ENCODE peak calls at places on chromosomes 2 and 18, in six cellular contexts. Y is IMR-90; M is GM23338; D is esophagus squamous epithelium; V is CD8-positive, alpha-beta T cell; I is fibroblast of villous mesenchyme. H is an unnamed sample.

GRCh38 chr2:62760555-62760954 is 55.0 kb downstream of the EHBP1 start:
- DNase-seq in V (no peak), Y (peak), I (peak), D (no peak), M (no peak), H (peak)

GRCh38 chr2:118278046-118278445 is 189.8 kb downstream of the INSIG2 start:
- DNase-seq in V (no peak), M (peak), I (no peak), D (no peak), Y (no peak), H (no peak)

GRCh38 chr2:120436460-120436739 is 90.5 kb downstream of the INHBB start:
- DNase-seq in M (no peak), V (no peak), I (no peak), D (no peak), Y (no peak), H (peak)

GRCh38 chr2:120868366-120868765 is 132.7 kb downstream of the GLI2 start:
- DNase-seq in V (no peak), I (no peak), D (no peak), Y (no peak), M (no peak), H (no peak)

GRCh38 chr2:234954551-234954992 is 2.8 kb downstream of the SH3BP4 start:
- DNase-seq in D (no peak), I (peak), V (no peak), Y (peak), M (peak), H (peak)

GRCh38 chr2:171762879-171763573 is 75.8 kb downstream of the DYNC1I2 start:
- DNase-seq in D (no peak), I (peak), Y (peak), V (no peak), M (no peak), H (peak)

GRCh38 chr2:137865954-137866540 is 98.2 kb upstream of the HNMT start:
- DNase-seq in V (peak), D (no peak), I (peak), M (peak), Y (peak), H (peak)

GRCh38 chr18:46167971-46168370 is 63.8 kb downstream of the HAUS1 start:
- DNase-seq in D (peak), Y (no peak), V (peak), I (no peak), M (peak), H (no peak)

GRCh38 chr2:211652366-211652765 is 886.2 kb downstream of the ERBB4 start:
- DNase-seq in V (no peak), M (no peak), D (no peak), Y (no peak), I (no peak), H (no peak)

GRCh38 chr2:70123051-70123828 is 36.0 kb downstream of the PCBP1 start:
- DNase-seq in I (peak), M (peak), D (no peak), Y (peak), V (no peak), H (peak)

GRCh38 chr18:45252474-45252873 is 362.8 kb upstream of the SLC14A2 start:
- DNase-seq in V (no peak), Y (no peak), D (no peak), I (no peak), M (no peak), H (no peak)

GRCh38 chr2:237519506-237520245 is 32.6 kb downstream of the MLPH start:
- DNase-seq in D (no peak), I (no peak), Y (no peak), M (no peak), V (no peak), H (no peak)

GRCh38 chr18:61609131-61609530 is 275.9 kb downstream of the CDH20 start:
- DNase-seq in D (no peak), V (no peak), Y (peak), M (no peak), I (no peak), H (peak)

GRCh38 chr2:69952336-69953115 is 8.9 kb downstream of the ASPRV1 start:
- DNase-seq in M (no peak), D (no peak), I (no peak), V (no peak), Y (no peak), H (no peak)

GRCh38 chr2:152200101-152200500 is 24.5 kb upstream of the STAM2 start:
- DNase-seq in V (no peak), D (no peak), I (no peak), M (no peak), Y (peak), H (no peak)

GRCh38 chr2:152743004-152743403 is 24.6 kb downstream of the ARL6IP6 start:
- DNase-seq in Y (no peak), I (peak), V (no peak), D (no peak), M (peak), H (no peak)

GRCh38 chr18:58315739-58316215 is 271.8 kb downstream of the NEDD4L start:
- DNase-seq in V (no peak), M (no peak), I (no peak), Y (no peak), D (no peak), H (no peak)

GRCh38 chr2:128288781-128289180 is 29.9 kb downstream of the HS6ST1 start:
- DNase-seq in I (no peak), D (no peak), Y (no peak), V (no peak), M (no peak), H (no peak)

GRCh38 chr2:128298846-128299507 is 19.7 kb downstream of the HS6ST1 start:
- DNase-seq in D (no peak), Y (no peak), V (no peak), M (no peak), I (no peak), H (no peak)

GRCh38 chr2:20759487-20759886 is 63.4 kb downstream of the LDAH start:
- DNase-seq in I (no peak), M (no peak), Y (no peak), V (no peak), D (no peak), H (no peak)

GRCh38 chr2:20757405-20758090 is 65.4 kb downstream of the LDAH start:
- DNase-seq in I (no peak), D (no peak), V (no peak), M (no peak), Y (no peak), H (no peak)

GRCh38 chr2:20758997-20759396 is 63.9 kb downstream of the LDAH start:
- DNase-seq in Y (no peak), I (no peak), D (no peak), V (no peak), M (no peak), H (no peak)

GRCh38 chr2:20752293-20752692 is 70.6 kb downstream of the LDAH start:
- DNase-seq in I (no peak), M (no peak), V (no peak), Y (no peak), D (no peak), H (no peak)

GRCh38 chr2:20755132-20755800 is 67.6 kb downstream of the LDAH start:
- DNase-seq in V (no peak), D (no peak), I (peak), M (no peak), Y (peak), H (no peak)
- TF ChIP-seq CTCF in V (no peak), D (no peak), I (peak), M (peak), Y (peak), H (peak)

GRCh38 chr2:144507441-144508161 is 12.3 kb downstream of the ZEB2 start:
- DNase-seq in I (peak), D (no peak), V (no peak), M (no peak), Y (no peak), H (no peak)
- H3K4me3 ChIP-seq in I (peak), D (no peak), V (no peak), M (no peak), Y (peak), H (peak)

DNA sequence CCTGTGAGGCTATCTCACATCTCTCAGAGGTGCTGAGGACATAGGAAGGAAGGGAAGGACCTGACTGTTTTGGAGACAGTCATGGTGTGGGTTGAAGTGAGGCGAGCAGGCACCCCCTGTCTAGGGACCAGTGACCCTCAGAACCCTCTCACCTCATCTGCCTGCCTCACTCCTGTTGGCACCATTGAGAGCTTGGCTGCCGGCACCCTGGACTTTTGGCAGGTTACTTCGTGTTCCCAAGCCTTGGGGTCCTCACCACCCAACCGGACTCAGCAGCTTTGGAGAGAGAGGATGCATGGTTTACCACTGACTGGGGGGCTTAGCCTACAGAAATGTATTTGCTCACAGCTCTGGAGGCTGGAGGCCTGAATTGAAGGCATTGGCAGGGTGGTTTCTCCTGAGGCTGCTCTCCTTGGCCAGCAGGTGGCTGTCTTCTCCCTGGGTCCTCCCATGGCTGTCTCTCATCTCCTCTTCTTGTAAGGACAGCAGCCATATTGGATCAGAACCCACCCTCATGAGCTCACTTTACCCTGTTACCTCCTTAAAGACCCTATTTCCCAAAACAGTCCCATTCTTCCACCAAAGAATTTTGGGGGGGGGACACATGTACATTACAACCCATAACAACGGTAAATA is 142.0 kb downstream of the TSN start:
- DNase-seq in D (no peak), Y (peak), I (peak), V (no peak), M (peak), H (peak)
- TF ChIP-seq CTCF in D (no peak), Y (peak), I (peak), V (no peak), M (peak), H (peak)

GRCh38 chr2:175140332-175140731 is 27.7 kb downstream of the ATF2 start:
- DNase-seq in Y (no peak), I (no peak), V (no peak), D (no peak), M (no peak), H (no peak)
- H3K4me3 ChIP-seq in Y (no peak), I (no peak), V (no peak), D (no peak), M (no peak), H (no peak)

H was measured in AG10803.